ENCODE peak calls at places on chromosomes 16 and 17, in five cellular contexts. S is thoracic aorta; P is CD8-positive, alpha-beta T cell; B is endothelial cell; Y is stomach. H is an unnamed sample.

GRCh38 chr16:87411375-87412271 is 19.5 kb downstream of the MAP1LC3B start:
- DNase-seq in Y (no peak), S (no peak), B (no peak), P (no peak), H (no peak)

GRCh38 chr16:83409347-83409746 is 398.4 kb upstream of the HSBP1 start:
- DNase-seq in S (no peak), B (no peak), Y (no peak), P (no peak), H (no peak)

GRCh38 chr17:62052765-62053338 is 12.2 kb downstream of the MED13 start:
- DNase-seq in Y (no peak), B (no peak), P (no peak), S (no peak), H (no peak)

GRCh38 chr17:44487170-44487569 is 16.0 kb downstream of the GPATCH8 start:
- DNase-seq in S (no peak), Y (no peak), B (no peak), P (no peak), H (no peak)

GRCh38 chr16:616771-617586 is 13.8 kb upstream of the WFIKKN1 start:
- DNase-seq in S (no peak), P (no peak), Y (no peak), B (no peak), H (no peak)

GRCh38 chr17:33197342-33197741 is 95.8 kb downstream of the ASIC2 start:
- DNase-seq in S (no peak), P (no peak), B (no peak), Y (no peak), H (no peak)

GRCh38 chr17:42422412-42422957 is 571 bp downstream of the CAVIN1 start:
- DNase-seq in S (no peak), Y (peak), P (no peak), B (peak), H (no peak)

GRCh38 chr16:14042706-14043105 is 28.4 kb upstream of the MRTFB start:
- DNase-seq in B (peak), P (no peak), Y (no peak), S (no peak), H (no peak)

GRCh38 chr16:88057656-88058055 is 106.4 kb downstream of the BANP start:
- DNase-seq in P (no peak), B (no peak), Y (no peak), S (no peak), H (no peak)

GRCh38 chr16:83969771-83970429 is 1.9 kb downstream of the NECAB2 start:
- DNase-seq in S (no peak), B (no peak), Y (no peak), P (no peak), H (no peak)

GRCh38 chr16:31700200-31700529 is 172.5 kb downstream of the AHSP start:
- DNase-seq in S (no peak), Y (no peak), P (no peak), B (no peak), H (no peak)

GRCh38 chr16:11498683-11499082 is 88.0 kb downstream of the LITAF start:
- DNase-seq in Y (no peak), B (no peak), S (no peak), P (no peak), H (no peak)

GRCh38 chr17:17403899-17404576 is 72.8 kb upstream of the MED9 start:
- DNase-seq in Y (no peak), B (no peak), S (no peak), P (peak), H (no peak)

GRCh38 chr17:2101448-2102257 is 46.8 kb downstream of the HIC1 start:
- DNase-seq in P (peak), S (no peak), B (no peak), Y (peak), H (no peak)

GRCh38 chr16:4017807-4018206 is 98.4 kb downstream of the ADCY9 start:
- DNase-seq in Y (no peak), B (no peak), S (no peak), P (no peak), H (no peak)

GRCh38 chr17:79678091-79678731 is 52.5 kb upstream of the ENPP7 start:
- DNase-seq in Y (no peak), B (no peak), P (no peak), S (no peak), H (no peak)

GRCh38 chr16:50276128-50276444 is 9.7 kb downstream of the ADCY7 start:
- DNase-seq in P (no peak), S (no peak), Y (no peak), B (no peak), H (no peak)

GRCh38 chr17:41614098-41614497 is 1.5 kb upstream of the KRT16 start:
- DNase-seq in S (no peak), P (no peak), Y (no peak), B (no peak), H (no peak)

GRCh38 chr17:28682655-28683054 is 20.6 kb downstream of the SUPT6H start:
- DNase-seq in B (no peak), Y (no peak), S (no peak), P (no peak), H (no peak)

GRCh38 chr17:18896947-18897346 is 39.0 kb downstream of the PRPSAP2 start:
- DNase-seq in S (no peak), B (no peak), P (no peak), Y (no peak), H (no peak)

GRCh38 chr16:82379601-82380000 is 209.6 kb upstream of the MPHOSPH6 start:
- DNase-seq in S (no peak), P (no peak), B (no peak), Y (no peak), H (no peak)

GRCh38 chr16:89918453-89919347 is at the start of gene MC1R:
- DNase-seq in Y (no peak), P (peak), B (peak), S (no peak), H (peak)

GRCh38 chr17:9037741-9038140 is 16.4 kb downstream of the NTN1 start:
- DNase-seq in Y (no peak), B (no peak), P (no peak), S (no peak), H (no peak)

GRCh38 chr16:74076568-74076967 is 220.0 kb upstream of the PSMD7 start:
- DNase-seq in B (no peak), Y (no peak), S (no peak), P (no peak), H (no peak)

GRCh38 chr17:42999003-42999525 is 845 bp downstream of the RPL27 start:
- DNase-seq in S (no peak), Y (no peak), B (no peak), P (no peak), H (no peak)

GRCh38 chr17:34811561-34811960 is 149.7 kb downstream of the CCT6B start:
- DNase-seq in B (no peak), P (no peak), Y (no peak), S (no peak), H (no peak)

DNA sequence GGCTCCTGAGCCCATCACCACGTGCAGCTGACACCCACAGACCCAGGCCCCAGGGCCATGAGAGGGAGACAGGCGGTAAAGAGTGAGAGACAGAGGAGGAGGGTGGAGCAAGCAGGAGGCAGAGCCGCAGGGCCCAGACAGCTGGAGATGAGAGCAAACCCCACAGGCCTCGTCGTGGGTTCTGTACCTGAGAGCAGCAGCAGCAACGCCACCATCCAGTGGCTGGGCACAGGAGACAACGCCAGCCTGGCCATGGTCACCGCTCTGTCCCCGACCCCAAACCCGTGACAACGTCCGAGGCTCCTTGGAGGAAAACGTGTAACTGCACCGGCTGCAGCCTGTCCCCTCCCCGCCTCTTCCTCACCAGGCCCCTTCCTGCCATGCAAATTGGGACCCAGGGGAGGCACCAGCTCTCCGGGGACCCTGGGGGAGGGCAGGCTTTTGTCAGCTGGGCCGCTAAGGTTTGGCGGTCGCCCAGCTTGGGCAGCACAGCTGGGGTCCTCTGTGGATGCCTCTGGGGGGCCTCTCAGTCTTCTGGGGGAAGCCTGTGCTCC is at the start of gene CD79B:
- DNase-seq in Y (no peak), P (peak), S (no peak), B (no peak), H (no peak)
- TF ChIP-seq CTCF in Y (no peak), P (no peak), S (no peak), B (no peak), H (no peak)

GRCh38 chr16:20773679-20774078 is 9.9 kb downstream of the ACSM3 start:
- DNase-seq in B (no peak), Y (no peak), P (no peak), S (no peak), H (no peak)

GRCh38 chr16:20774703-20775362 is 11.0 kb downstream of the ACSM3 start:
- DNase-seq in P (peak), B (peak), Y (peak), S (no peak), H (peak)
- TF ChIP-seq CTCF in P (peak), B (peak), Y (peak), S (peak), H (peak)

GRCh38 chr17:57672205-57672632 is 72.9 kb downstream of the CCDC182 start:
- DNase-seq in P (peak), Y (no peak), B (no peak), S (no peak), H (peak)
- TF ChIP-seq CTCF in P (peak), Y (peak), B (peak), S (peak), H (no peak)

GRCh38 chr17:309361-309888 is 43.2 kb downstream of the RPH3AL start:
- DNase-seq in B (peak), P (no peak), Y (no peak), S (no peak), H (no peak)
- TF ChIP-seq CTCF in B (peak), P (peak), Y (peak), S (peak), H (peak)

DNA sequence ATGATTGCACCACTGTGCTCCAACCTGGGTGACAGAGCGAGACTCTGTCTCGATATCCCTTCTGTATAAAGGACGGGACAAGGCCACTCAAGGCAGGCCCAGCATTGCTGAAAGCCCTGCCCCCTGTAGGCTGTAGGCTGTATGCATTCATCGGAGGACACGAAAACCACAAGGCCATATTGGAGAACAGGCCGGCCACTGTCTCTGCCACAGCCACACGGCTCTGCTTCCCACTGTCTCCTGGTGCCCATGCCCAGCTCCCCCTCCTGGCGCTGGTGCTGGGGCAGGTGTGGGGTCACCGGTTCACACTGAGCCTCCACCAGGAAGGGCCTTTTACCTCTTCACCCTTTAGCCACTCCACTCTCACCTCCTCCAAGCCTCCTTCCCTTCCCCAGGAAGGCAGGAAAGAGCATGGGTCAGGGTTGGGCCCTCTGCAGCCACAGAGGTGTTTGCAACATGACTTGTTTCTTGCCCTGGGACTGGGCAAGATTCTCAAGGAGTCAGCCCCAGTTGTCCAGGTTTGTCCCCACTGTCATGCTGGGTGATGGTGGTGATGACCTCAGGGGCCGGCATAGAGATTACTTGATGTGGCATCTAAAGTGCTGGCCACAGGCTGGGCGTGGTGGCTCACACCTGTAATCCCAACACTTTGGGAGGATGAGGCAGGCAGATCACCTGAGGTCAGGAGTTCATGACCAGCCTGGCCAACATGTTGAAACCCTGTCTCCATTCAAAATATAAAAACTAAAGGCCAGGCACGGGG is 5.3 kb upstream of the NTN3 start:
- DNase-seq in P (peak), Y (no peak), B (no peak), S (no peak), H (no peak)
- TF ChIP-seq CTCF in P (no peak), Y (no peak), B (peak), S (no peak), H (peak)

GRCh38 chr16:9091867-9092281 is 430 bp downstream of the HAPSTR1 start:
- DNase-seq in B (peak), S (no peak), Y (peak), P (peak), H (no peak)
- TF ChIP-seq CTCF in B (no peak), S (no peak), Y (no peak), P (no peak), H (no peak)

GRCh38 chr16:85289760-85290625 is 177.7 kb upstream of the CIBAR2 start:
- DNase-seq in Y (no peak), S (no peak), P (no peak), B (no peak), H (no peak)
- TF ChIP-seq CTCF in Y (no peak), S (no peak), P (no peak), B (no peak), H (no peak)

GRCh38 chr17:51540151-51540550 is 279.8 kb downstream of the UTP18 start:
- DNase-seq in Y (no peak), P (no peak), S (no peak), B (no peak), H (no peak)
- TF ChIP-seq CTCF in Y (no peak), P (no peak), S (no peak), B (no peak), H (no peak)

GRCh38 chr16:57999366-57999970 is 1.0 kb downstream of the ZNF319 start:
- DNase-seq in P (peak), S (no peak), B (no peak), Y (no peak), H (peak)
- TF ChIP-seq CTCF in P (no peak), S (no peak), B (no peak), Y (no peak), H (no peak)

DNA sequence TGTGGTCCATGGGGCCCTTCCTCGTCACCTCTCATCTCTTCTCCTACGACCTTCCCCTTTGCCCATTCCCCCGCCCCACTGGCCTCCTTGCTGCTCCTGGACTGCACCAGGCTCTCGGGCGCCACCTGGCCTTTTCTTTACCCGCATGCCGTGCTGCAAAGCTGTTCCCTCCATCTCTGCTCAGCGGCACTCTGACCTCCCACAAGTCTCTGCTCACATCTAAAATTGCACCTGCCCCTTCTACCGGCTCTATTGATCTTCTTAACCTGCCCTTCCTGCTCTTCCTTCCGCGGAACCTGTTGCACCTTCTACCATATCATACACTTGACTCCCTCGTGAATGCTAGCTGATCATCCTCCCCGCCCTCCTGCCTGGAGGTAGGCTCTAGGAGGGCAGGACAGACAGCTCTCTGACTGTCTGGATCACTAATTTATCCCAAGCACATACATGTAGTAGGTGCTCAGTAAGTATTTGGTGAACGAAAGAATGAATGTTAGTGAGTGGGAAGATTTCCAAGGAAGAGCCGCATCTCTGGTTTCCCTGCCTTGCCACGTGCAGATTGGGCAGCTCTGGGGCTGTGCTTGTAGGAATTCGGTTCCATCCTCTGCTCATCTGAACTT is 17.3 kb downstream of the DNAH17 start:
- DNase-seq in P (no peak), B (no peak), Y (no peak), S (no peak), H (no peak)
- TF ChIP-seq CTCF in P (no peak), B (no peak), Y (no peak), S (no peak), H (no peak)